ENCODE peak calls at places on chromosome 14, in four cellular contexts. R is astrocyte of the spinal cord, X is sigmoid colon, K is ELR. Z is an unnamed sample.

GRCh38 chr14:69574954-69575295 is 254 bp upstream of the CCDC177 start:
- DNase-seq in R (no peak), X (no peak), K (no peak), Z (no peak)

GRCh38 chr14:32080001-32080510 is 3.0 kb downstream of the ARHGAP5 start:
- DNase-seq in R (no peak), X (no peak), K (no peak), Z (no peak)

GRCh38 chr14:95683793-95684192 is 2.4 kb upstream of the TCL1B start:
- DNase-seq in R (no peak), X (no peak), K (peak), Z (no peak)

GRCh38 chr14:35988972-35989690 is 163.0 kb downstream of the BRMS1L start:
- DNase-seq in R (no peak), X (no peak), K (no peak), Z (no peak)

GRCh38 chr14:71618716-71619115 is 313.5 kb upstream of the RGS6 start:
- DNase-seq in R (no peak), X (no peak), K (no peak), Z (no peak)

GRCh38 chr14:103562135-103562384 is 397 bp downstream of the BAG5 start:
- DNase-seq in R (no peak), X (peak), K (peak), Z (peak)

GRCh38 chr14:100820945-100821344 is 5.0 kb upstream of the MEG3 start:
- DNase-seq in R (no peak), X (no peak), K (no peak), Z (no peak)

GRCh38 chr14:84859116-84859515 is 670.8 kb upstream of the FLRT2 start:
- DNase-seq in R (no peak), X (no peak), K (no peak), Z (no peak)

GRCh38 chr14:104151546-104152245 is 13.3 kb downstream of the KIF26A start:
- DNase-seq in R (no peak), X (no peak), K (no peak), Z (no peak)

GRCh38 chr14:96267336-96267735 is 11.3 kb downstream of the BDKRB1 start:
- DNase-seq in R (peak), X (peak), K (peak), Z (peak)

GRCh38 chr14:35406811-35407630 is 2.5 kb upstream of the NFKBIA start:
- DNase-seq in R (peak), X (peak), K (peak), Z (peak)

Z was measured in HCEC 1CT.